ENCODE peak calls at places on chromosomes 11 and 22, in nine cellular contexts. C, F, G, V, Q, N, S, P and K are unnamed samples.

GRCh38 chr11:81237139-81237538 is 1496.5 kb downstream of the FAM181B start:
- DNase-seq in C (peak; percentile 0), F (no peak), G (peak; percentile 16), V (no peak), Q (no peak), N (peak; percentile 20), S (peak; percentile 67), P (peak; percentile 26), K (no peak)

GRCh38 chr11:45931739-45932138 is 9.3 kb downstream of the LARGE2 start:
- DNase-seq in C (no peak), F (no peak), G (no peak), V (no peak), Q (no peak), N (no peak), S (no peak), P (no peak), K (no peak)

GRCh38 chr22:19430890-19431541 is 517 bp downstream of the HIRA start:
- DNase-seq in C (no peak), F (no peak), G (peak; percentile 38), V (peak; percentile 43), Q (no peak), N (no peak), S (peak; percentile 36), P (no peak), K (peak; percentile 36)

GRCh38 chr11:130023204-130023603 is 20.6 kb upstream of the PRDM10 start:
- DNase-seq in C (no peak), F (no peak), G (no peak), V (no peak), Q (no peak), N (no peak), S (peak; percentile 41), P (no peak), K (peak; percentile 83)

GRCh38 chr11:92269021-92269420 is 44.4 kb downstream of the FAT3 start:
- DNase-seq in C (no peak), F (no peak), G (no peak), V (no peak), Q (no peak), N (peak; percentile 58), S (peak; percentile 21), P (no peak), K (peak; percentile 41)

GRCh38 chr11:131694526-131695424 is 324.4 kb downstream of the NTM start:
- DNase-seq in C (peak; percentile 84), F (peak; percentile 24), G (peak; percentile 93), V (peak; percentile 83), Q (peak; percentile 23), N (no peak), S (peak; percentile 74), P (peak; percentile 66), K (peak; percentile 91)

GRCh38 chr22:47139790-47140119 is 377.3 kb downstream of the TBC1D22A start:
- DNase-seq in C (no peak), F (no peak), G (no peak), V (no peak), Q (no peak), N (no peak), S (no peak), P (no peak), K (no peak)

GRCh38 chr11:831951-832528 is 712 bp upstream of the CD151 start:
- DNase-seq in C (no peak), F (no peak), G (no peak), V (no peak), Q (no peak), N (no peak), S (no peak), P (no peak), K (no peak)

GRCh38 chr22:38628444-38628843 is 27.7 kb downstream of the FAM227A start:
- DNase-seq in C (no peak), F (no peak), G (no peak), V (no peak), Q (no peak), N (no peak), S (no peak), P (no peak), K (no peak)

GRCh38 chr11:97683733-97684132 is 1293.9 kb downstream of the JRKL start:
- DNase-seq in C (no peak), F (no peak), G (no peak), V (no peak), Q (no peak), N (no peak), S (no peak), P (no peak), K (no peak)

GRCh38 chr22:36465232-36466021 is 16.0 kb downstream of the TXN2 start:
- DNase-seq in C (no peak), F (no peak), G (no peak), V (peak; percentile 99), Q (no peak), N (peak; percentile 81), S (peak; percentile 96), P (no peak), K (peak; percentile 85)

GRCh38 chr22:46421272-46421671 is 85.8 kb downstream of the TRMU start:
- DNase-seq in C (peak; percentile 11), F (peak; percentile 21), G (no peak), V (no peak), Q (peak; percentile 8), N (no peak), S (no peak), P (no peak), K (no peak)

GRCh38 chr11:68584097-68584496 is 100.2 kb upstream of the GAL start:
- DNase-seq in C (peak; percentile 19), F (peak; percentile 25), G (peak; percentile 68), V (peak; percentile 47), Q (peak; percentile 37), N (no peak), S (peak; percentile 19), P (no peak), K (peak; percentile 12)

GRCh38 chr11:131666617-131667016 is 296.2 kb downstream of the NTM start:
- DNase-seq in C (no peak), F (no peak), G (no peak), V (no peak), Q (no peak), N (no peak), S (peak; percentile 5), P (no peak), K (peak; percentile 81)

GRCh38 chr11:75100314-75100713 is 3.6 kb upstream of the OR2AT4 start:
- DNase-seq in C (no peak), F (no peak), G (no peak), V (no peak), Q (no peak), N (no peak), S (no peak), P (no peak), K (peak; percentile 39)

GRCh38 chr22:43570531-43571144 is 158.8 kb downstream of the MPPED1 start:
- DNase-seq in C (no peak), F (no peak), G (no peak), V (no peak), Q (no peak), N (no peak), S (no peak), P (no peak), K (no peak)

GRCh38 chr22:35523167-35523928 is 17.3 kb upstream of the RASD2 start:
- DNase-seq in C (peak; percentile 60), F (no peak), G (no peak), V (no peak), Q (no peak), N (no peak), S (no peak), P (no peak), K (no peak)

GRCh38 chr11:16923987-16924386 is 90.2 kb downstream of the PLEKHA7 start:
- DNase-seq in C (no peak), F (no peak), G (no peak), V (peak; percentile 33), Q (no peak), N (no peak), S (no peak), P (no peak), K (no peak)

GRCh38 chr22:28283025-28283654 is 364.1 kb upstream of the PITPNB start:
- DNase-seq in C (no peak), F (no peak), G (no peak), V (no peak), Q (no peak), N (peak; percentile 20), S (peak; percentile 52), P (no peak), K (no peak)

GRCh38 chr11:46890665-46891064 is 27.7 kb downstream of the LRP4 start:
- DNase-seq in C (no peak), F (no peak), G (no peak), V (no peak), Q (no peak), N (no peak), S (no peak), P (no peak), K (no peak)

GRCh38 chr22:37162221-37163095 is 12.7 kb upstream of the IL2RB start:
- DNase-seq in C (no peak), F (peak; percentile 49), G (no peak), V (no peak), Q (peak; percentile 81), N (no peak), S (no peak), P (no peak), K (no peak)

GRCh38 chr11:134784525-134784924 is 372.5 kb upstream of the B3GAT1 start:
- DNase-seq in C (no peak), F (no peak), G (no peak), V (no peak), Q (no peak), N (no peak), S (no peak), P (no peak), K (no peak)

GRCh38 chr11:108483163-108483562 is 15.0 kb downstream of the POGLUT3 start:
- DNase-seq in C (no peak), F (no peak), G (no peak), V (no peak), Q (no peak), N (no peak), S (no peak), P (no peak), K (no peak)

GRCh38 chr11:121479355-121479754 is 26.6 kb upstream of the SORL1-AS1 start:
- DNase-seq in C (no peak), F (no peak), G (no peak), V (no peak), Q (no peak), N (no peak), S (no peak), P (no peak), K (no peak)

GRCh38 chr11:15773024-15773423 is 583.3 kb downstream of the SOX6 start:
- DNase-seq in C (no peak), F (no peak), G (no peak), V (no peak), Q (no peak), N (no peak), S (no peak), P (no peak), K (no peak)

GRCh38 chr11:108343714-108344113 is 120.8 kb downstream of the ATM start:
- DNase-seq in C (no peak), F (no peak), G (no peak), V (no peak), Q (no peak), N (no peak), S (no peak), P (no peak), K (no peak)

GRCh38 chr22:43449205-43449830 is 37.5 kb downstream of the MPPED1 start:
- DNase-seq in C (no peak), F (no peak), G (no peak), V (no peak), Q (no peak), N (no peak), S (no peak), P (no peak), K (no peak)

GRCh38 chr11:63765688-63766241 is 2.8 kb downstream of the ZFTA start:
- DNase-seq in C (no peak), F (no peak), G (peak; percentile 2), V (peak; percentile 15), Q (no peak), N (no peak), S (no peak), P (no peak), K (no peak)

GRCh38 chr11:19087658-19088057 is 27.1 kb upstream of the MRGPRX2 start:
- DNase-seq in C (no peak), F (no peak), G (no peak), V (no peak), Q (no peak), N (no peak), S (peak; percentile 27), P (no peak), K (peak; percentile 13)

GRCh38 chr11:67373916-67374570 is 645 bp upstream of the CLCF1 start:
- DNase-seq in C (no peak), F (peak; percentile 41), G (peak; percentile 55), V (peak; percentile 94), Q (peak; percentile 50), N (peak; percentile 77), S (peak; percentile 98), P (no peak), K (peak; percentile 88)

GRCh38 chr11:87331273-87331672 is 293.5 kb downstream of the TMEM135 start:
- DNase-seq in C (no peak), F (no peak), G (no peak), V (no peak), Q (no peak), N (no peak), S (no peak), P (no peak), K (no peak)